ENCODE peak calls at places on chromosomes 2 and 18, in eight cellular contexts. E is activated T-cell treated with anti-CD3 and anti-CD28 coated beads, Interleukin-2, amount 50 U/mL, for 48 hours; H is A673; C is H7; R is NCI-H526; Q is activated CD8-positive, alpha-beta T cell treated with anti-CD3 and anti-CD28 coated beads, Interleukin-2, amount 10 ng/mL, durations not matched to agents 7 days and 5 days; L is fibroblast of the aortic adventitia; P is HCEC 1CT. T is an unnamed sample.
A peak's percentile ranks its signal among the peaks of the same experiment; 100 is the strongest.

GRCh38 chr2:215022418-215022817 is 116.0 kb downstream of the ABCA12 start:
- DNase-seq in E (no peak), H (peak; percentile 48), C (no peak), R (no peak), Q (no peak), L (peak; percentile 51), P (peak; percentile 79), T (no peak)

GRCh38 chr2:64329848-64330247 is 124.1 kb upstream of the LGALSL start:
- DNase-seq in E (no peak), H (no peak), C (no peak), R (no peak), Q (no peak), L (peak; percentile 71), P (no peak), T (no peak)

GRCh38 chr2:152407204-152407721 is 72.3 kb downstream of the FMNL2 start:
- DNase-seq in E (peak; percentile 24), H (peak; percentile 48), C (peak; percentile 49), R (no peak), Q (no peak), L (peak; percentile 66), P (peak; percentile 49), T (no peak)

GRCh38 chr2:234751275-234751938 is 200.4 kb upstream of the SH3BP4 start:
- DNase-seq in E (no peak), H (peak; percentile 12), C (peak; percentile 32), R (no peak), Q (no peak), L (peak; percentile 50), P (no peak), T (no peak)

GRCh38 chr18:8443505-8443904 is 165.7 kb upstream of the RAB12 start:
- DNase-seq in E (no peak), H (no peak), C (no peak), R (no peak), Q (no peak), L (peak; percentile 28), P (no peak), T (no peak)

GRCh38 chr2:158931577-158931976 is 36.9 kb upstream of the TANC1 start:
- DNase-seq in E (no peak), H (no peak), C (no peak), R (no peak), Q (no peak), L (peak; percentile 80), P (peak; percentile 77), T (no peak)

GRCh38 chr2:73069041-73069854 is 2.3 kb downstream of the SFXN5 start:
- DNase-seq in E (no peak), H (no peak), C (no peak), R (no peak), Q (no peak), L (peak; percentile 17), P (no peak), T (no peak)

GRCh38 chr18:25099838-25100393 is 252.1 kb downstream of the ZNF521 start:
- DNase-seq in E (no peak), H (no peak), C (no peak), R (no peak), Q (no peak), L (peak; percentile 16), P (peak; percentile 41), T (no peak)

GRCh38 chr2:183244300-183244849 is 120.1 kb downstream of the NUP35 start:
- DNase-seq in E (no peak), H (no peak), C (peak; percentile 27), R (no peak), Q (no peak), L (no peak), P (no peak), T (no peak)

GRCh38 chr2:207673431-207673830 is 38.0 kb upstream of the CCNYL1 start:
- DNase-seq in E (no peak), H (no peak), C (no peak), R (no peak), Q (no peak), L (no peak), P (no peak), T (no peak)

GRCh38 chr2:232926448-232927040 is 56.5 kb downstream of the SNORC start:
- DNase-seq in E (no peak), H (no peak), C (peak; percentile 78), R (no peak), Q (no peak), L (peak; percentile 40), P (no peak), T (no peak)

GRCh38 chr2:61887684-61888303 is 662 bp downstream of the CCT4 start:
- DNase-seq in E (peak; percentile 44), H (peak; percentile 40), C (peak; percentile 21), R (no peak), Q (peak; percentile 36), L (peak; percentile 49), P (peak; percentile 15), T (no peak)

GRCh38 chr18:12803069-12803936 is 80.7 kb downstream of the PTPN2 start:
- DNase-seq in E (no peak), H (no peak), C (no peak), R (no peak), Q (no peak), L (no peak), P (no peak), T (no peak)